ENCODE peak calls at places on chromosomes 1 and 21, in ten cellular contexts. Q is GM12878, K is transverse colon, G is sigmoid colon, J is ovary, B is A549, A is K562, H is tibial nerve, I is HepG2, L is H1. R is an unnamed sample.

GRCh38 chr1:30885580-30886513 is 22.7 kb downstream of the SDC3 start:
- DNase-seq in Q (no peak), K (no peak), G (no peak), J (no peak), B (no peak), A (peak; percentile 47), H (no peak), I (no peak), L (no peak), R (no peak)

GRCh38 chr1:202710070-202711025 is at the start of gene SYT2:
- DNase-seq in Q (no peak), K (peak; percentile 16), G (peak; percentile 63), J (peak; percentile 80), B (peak; percentile 34), A (peak; percentile 81), H (no peak), I (no peak), L (peak; percentile 81), R (peak; percentile 35)

GRCh38 chr1:60535713-60536112 is 462.1 kb upstream of the C1orf87 start:
- DNase-seq in Q (no peak), K (no peak), G (no peak), J (no peak), B (no peak), A (no peak), H (no peak), I (no peak), L (no peak), R (no peak)

GRCh38 chr1:236110137-236110536 is 32.2 kb upstream of the GPR137B start:
- DNase-seq in Q (no peak), K (no peak), G (no peak), J (no peak), B (no peak), A (no peak), H (no peak), I (no peak), L (no peak), R (no peak)

GRCh38 chr1:41411229-41411628 is 50.0 kb downstream of the FOXO6 start:
- DNase-seq in Q (no peak), K (no peak), G (no peak), J (no peak), B (no peak), A (no peak), H (no peak), I (no peak), L (no peak), R (no peak)

GRCh38 chr1:161190962-161191521 is 7.8 kb downstream of the ADAMTS4 start:
- DNase-seq in Q (no peak), K (no peak), G (no peak), J (no peak), B (no peak), A (no peak), H (no peak), I (no peak), L (no peak), R (no peak)

GRCh38 chr1:85344256-85344694 is 67.8 kb upstream of the BCL10 start:
- DNase-seq in Q (no peak), K (peak; percentile 41), G (no peak), J (no peak), B (peak; percentile 62), A (no peak), H (no peak), I (peak; percentile 44), L (no peak), R (peak; percentile 36)

GRCh38 chr1:155976062-155976912 is 2.1 kb downstream of the ARHGEF2 start:
- DNase-seq in Q (no peak), K (peak; percentile 73), G (peak; percentile 89), J (peak; percentile 88), B (no peak), A (peak; percentile 66), H (peak; percentile 74), I (no peak), L (peak; percentile 50), R (peak; percentile 59)

GRCh38 chr1:203771901-203772301 is 6.9 kb downstream of the LAX1 start:
- DNase-seq in Q (no peak), K (no peak), G (peak; percentile 88), J (no peak), B (no peak), A (no peak), H (no peak), I (no peak), L (no peak), R (no peak)

GRCh38 chr21:34889287-34889536 is 159.9 kb downstream of the RUNX1 start:
- DNase-seq in Q (no peak), K (peak; percentile 50), G (peak; percentile 75), J (peak; percentile 57), B (no peak), A (no peak), H (no peak), I (peak; percentile 9), L (no peak), R (peak; percentile 57)

GRCh38 chr1:98201640-98202039 is 280.8 kb upstream of the DPYD start:
- DNase-seq in Q (no peak), K (no peak), G (no peak), J (no peak), B (no peak), A (no peak), H (no peak), I (no peak), L (no peak), R (no peak)

GRCh38 chr1:228041316-228041715 is 34.5 kb downstream of the WNT3A start:
- DNase-seq in Q (no peak), K (no peak), G (no peak), J (no peak), B (no peak), A (no peak), H (no peak), I (no peak), L (peak; percentile 4), R (no peak)

GRCh38 chr21:34938079-34938764 is 110.9 kb downstream of the RUNX1 start:
- DNase-seq in Q (no peak), K (no peak), G (no peak), J (no peak), B (no peak), A (no peak), H (no peak), I (no peak), L (no peak), R (no peak)

GRCh38 chr1:32142446-32143301 is 34.8 kb downstream of the KPNA6 start:
- DNase-seq in Q (no peak), K (peak; percentile 18), G (peak; percentile 80), J (no peak), B (peak; percentile 75), A (peak; percentile 59), H (peak; percentile 40), I (peak; percentile 85), L (no peak), R (peak; percentile 31)

GRCh38 chr1:182615468-182616129 is 11.4 kb upstream of the RGS16 start:
- DNase-seq in Q (no peak), K (no peak), G (peak; percentile 82), J (peak; percentile 60), B (no peak), A (no peak), H (peak; percentile 61), I (no peak), L (no peak), R (no peak)

GRCh38 chr1:110370827-110371226 is 20.0 kb downstream of the SLC16A4 start:
- DNase-seq in Q (no peak), K (no peak), G (no peak), J (no peak), B (no peak), A (no peak), H (no peak), I (no peak), L (no peak), R (no peak)

GRCh38 chr1:9782897-9783296 is 40.9 kb downstream of the CLSTN1 start:
- DNase-seq in Q (peak; percentile 34), K (no peak), G (peak; percentile 21), J (no peak), B (no peak), A (no peak), H (no peak), I (no peak), L (no peak), R (no peak)

GRCh38 chr1:193514397-193514796 is 328.0 kb upstream of the B3GALT2 start:
- DNase-seq in Q (no peak), K (no peak), G (no peak), J (no peak), B (no peak), A (no peak), H (no peak), I (no peak), L (no peak), R (no peak)

GRCh38 chr1:12314328-12314903 is 84.6 kb downstream of the VPS13D start:
- DNase-seq in Q (no peak), K (no peak), G (no peak), J (no peak), B (peak; percentile 10), A (no peak), H (no peak), I (peak; percentile 12), L (no peak), R (no peak)

GRCh38 chr1:188006354-188006753 is 1177.6 kb downstream of the PLA2G4A start:
- DNase-seq in Q (no peak), K (no peak), G (no peak), J (no peak), B (no peak), A (no peak), H (no peak), I (no peak), L (no peak), R (no peak)

GRCh38 chr1:174448964-174449363 is 1.2 kb downstream of the GPR52 start:
- DNase-seq in Q (no peak), K (no peak), G (no peak), J (no peak), B (no peak), A (no peak), H (no peak), I (no peak), L (no peak), R (no peak)

GRCh38 chr1:26361605-26362122 is 7.7 kb upstream of the CRYBG2 start:
- DNase-seq in Q (no peak), K (no peak), G (peak; percentile 56), J (no peak), B (no peak), A (no peak), H (no peak), I (no peak), L (no peak), R (no peak)
- TF ChIP-seq EP300 in Q (no peak), K (no peak), G (no peak), J (no peak), B (no peak), A (no peak), H (no peak), I (no peak), L (no peak), R (no peak)

GRCh38 chr1:53946252-53947171 is at the start of gene LRRC42:
- DNase-seq in Q (no peak), K (no peak), G (no peak), J (no peak), B (peak; percentile 70), A (peak; percentile 99), H (no peak), I (no peak), L (no peak), R (no peak)
- TF ChIP-seq POLR2A in Q (peak; percentile 76), K (peak; percentile 29), G (no peak), J (no peak), B (peak; percentile 17), A (no peak), H (no peak), I (peak; percentile 32), L (no peak), R (no peak)

GRCh38 chr1:230100932-230101331 is 33.9 kb downstream of the GALNT2 start:
- DNase-seq in Q (no peak), K (no peak), G (no peak), J (no peak), B (no peak), A (no peak), H (no peak), I (no peak), L (no peak), R (no peak)
- H3K27ac ChIP-seq in Q (no peak overlapping the region), K (no peak overlapping the region), G (no peak overlapping the region), J (no peak overlapping the region), B (peak overlapping the region; percentile 94), A (no peak overlapping the region), H (no peak overlapping the region), I (no peak overlapping the region), L (no peak overlapping the region), R (peak overlapping the region; percentile 87)

GRCh38 chr1:204975568-204976235 is 67.3 kb upstream of the CNTN2 start:
- DNase-seq in Q (no peak), K (peak; percentile 44), G (no peak), J (peak; percentile 62), B (peak; percentile 91), A (peak; percentile 84), H (peak; percentile 57), I (peak; percentile 21), L (peak; percentile 88), R (peak; percentile 57)
- TF ChIP-seq EP300 in Q (no peak), K (no peak), G (no peak), J (no peak), B (no peak), A (no peak), H (no peak), I (no peak), L (no peak), R (no peak)